ENCODE peak calls at places on chromosome 9, in six cellular contexts. Y is GM12878, R is K562, I is HCT116, K is HepG2, M is SK-N-SH. S is an unnamed sample.

GRCh38 chr9:128653941-128654340 is 2.7 kb downstream of the DYNC2I2 start:
- DNase-seq in Y (no peak), R (no peak), I (no peak), K (no peak), M (no peak), S (no peak)

GRCh38 chr9:105441761-105442160 is 6.1 kb upstream of the FSD1L start:
- DNase-seq in Y (no peak), R (no peak), I (no peak), K (no peak), M (no peak), S (no peak)

GRCh38 chr9:121999556-121999955 is 93.6 kb downstream of the TTLL11 start:
- DNase-seq in Y (no peak), R (no peak), I (no peak), K (no peak), M (no peak), S (no peak)

GRCh38 chr9:4155224-4156026 is 144.4 kb downstream of the GLIS3 start:
- DNase-seq in Y (no peak), R (no peak), I (no peak), K (no peak), M (no peak), S (no peak)

GRCh38 chr9:96874947-96875459 is 20.7 kb upstream of the ZNF782 start:
- DNase-seq in Y (peak), R (no peak), I (peak), K (peak), M (no peak), S (no peak)

GRCh38 chr9:96626912-96627311 is 7.3 kb upstream of the CDC14B start:
- DNase-seq in Y (no peak), R (no peak), I (peak), K (no peak), M (no peak), S (no peak)

GRCh38 chr9:34046784-34047379 is 1.8 kb downstream of the UBAP2 start:
- DNase-seq in Y (peak), R (no peak), I (no peak), K (no peak), M (peak), S (peak)

GRCh38 chr9:99105152-99106043 is 485 bp downstream of the TGFBR1 start:
- DNase-seq in Y (no peak), R (peak), I (no peak), K (peak), M (peak), S (peak)

GRCh38 chr9:101047848-101048402 is 19.4 kb downstream of the PLPPR1 start:
- DNase-seq in Y (no peak), R (no peak), I (no peak), K (no peak), M (no peak), S (no peak)

GRCh38 chr9:15349892-15350761 is 43.1 kb upstream of the TTC39B start:
- DNase-seq in Y (no peak), R (no peak), I (no peak), K (peak), M (no peak), S (peak)

GRCh38 chr9:4837768-4838546 is 45.2 kb downstream of the RCL1 start:
- DNase-seq in Y (no peak), R (no peak), I (no peak), K (peak), M (no peak), S (peak)

GRCh38 chr9:129550199-129550839 is 70.6 kb downstream of the C9orf50 start:
- DNase-seq in Y (no peak), R (no peak), I (no peak), K (no peak), M (peak), S (peak)

GRCh38 chr9:135797507-135798302 is 95.7 kb downstream of the KCNT1 start:
- DNase-seq in Y (no peak), R (peak), I (peak), K (no peak), M (peak), S (peak)

GRCh38 chr9:101398930-101399640 is 434 bp downstream of the ZNF189 start:
- DNase-seq in Y (no peak), R (no peak), I (no peak), K (no peak), M (no peak), S (no peak)

GRCh38 chr9:122445155-122445749 is 32.5 kb downstream of the OR1J1 start:
- DNase-seq in Y (no peak), R (no peak), I (no peak), K (no peak), M (no peak), S (no peak)

GRCh38 chr9:123514766-123515165 is 158.8 kb downstream of the CRB2 start:
- DNase-seq in Y (no peak), R (no peak), I (no peak), K (no peak), M (no peak), S (no peak)

GRCh38 chr9:84139296-84140100 is 158.9 kb downstream of the RMI1 start:
- DNase-seq in Y (peak), R (no peak), I (no peak), K (no peak), M (no peak), S (peak)

GRCh38 chr9:121599872-121600585 is 51.4 kb upstream of the DAB2IP start:
- DNase-seq in Y (no peak), R (no peak), I (no peak), K (no peak), M (peak), S (peak)

GRCh38 chr9:129823163-129823933 is 588 bp downstream of the TOR1A start:
- DNase-seq in Y (no peak), R (peak), I (no peak), K (no peak), M (peak), S (no peak)

GRCh38 chr9:94802795-94803194 is 76.3 kb downstream of the AOPEP start:
- DNase-seq in Y (peak), R (no peak), I (no peak), K (no peak), M (no peak), S (no peak)

GRCh38 chr9:27273186-27273585 is 23.8 kb downstream of the EQTN start:
- DNase-seq in Y (no peak), R (no peak), I (no peak), K (no peak), M (no peak), S (no peak)

GRCh38 chr9:128903871-128904371 is 16.9 kb upstream of the PHYHD1 start:
- DNase-seq in Y (no peak), R (no peak), I (no peak), K (no peak), M (no peak), S (no peak)

GRCh38 chr9:82057805-82058204 is 69.2 kb downstream of the SPATA31D1 start:
- DNase-seq in Y (no peak), R (no peak), I (no peak), K (no peak), M (no peak), S (no peak)

GRCh38 chr9:61669352-61669751 is 479.5 kb downstream of the SPATA31A7 start:
- DNase-seq in Y (no peak), R (no peak), I (no peak), K (no peak), M (no peak), S (no peak)

GRCh38 chr9:105500108-105500766 is 52.4 kb downstream of the FSD1L start:
- DNase-seq in Y (peak), R (no peak), I (no peak), K (no peak), M (no peak), S (no peak)

GRCh38 chr9:137218754-137219271 is 3.2 kb downstream of the RNF208 start:
- DNase-seq in Y (no peak), R (peak), I (no peak), K (peak), M (no peak), S (no peak)

GRCh38 chr9:90099262-90099982 is 494.6 kb downstream of the GADD45G start:
- DNase-seq in Y (no peak), R (no peak), I (no peak), K (peak), M (peak), S (peak)

GRCh38 chr9:134040831-134041648 is 15.8 kb downstream of the BRD3OS start:
- DNase-seq in Y (no peak), R (no peak), I (no peak), K (no peak), M (peak), S (no peak)

GRCh38 chr9:133916159-133916541 is 76.0 kb downstream of the VAV2 start:
- DNase-seq in Y (no peak), R (no peak), I (no peak), K (no peak), M (no peak), S (no peak)

GRCh38 chr9:3478549-3478953 is 47.2 kb downstream of the RFX3 start:
- DNase-seq in Y (peak), R (no peak), I (no peak), K (peak), M (no peak), S (no peak)

GRCh38 chr9:91515074-91515687 is 91.5 kb upstream of the NFIL3 start:
- DNase-seq in Y (peak), R (peak), I (no peak), K (no peak), M (no peak), S (no peak)

GRCh38 chr9:1429328-1429727 is 379.2 kb downstream of the DMRT2 start:
- DNase-seq in Y (no peak), R (no peak), I (no peak), K (peak), M (peak), S (peak)

GRCh38 chr9:131747352-131747751 is 7.5 kb upstream of the RAPGEF1 start:
- DNase-seq in Y (no peak), R (no peak), I (no peak), K (peak), M (peak), S (peak)
- TF ChIP-seq JUND in Y (no peak), R (no peak), I (no peak), K (no peak), M (no peak), S (no peak)

DNA sequence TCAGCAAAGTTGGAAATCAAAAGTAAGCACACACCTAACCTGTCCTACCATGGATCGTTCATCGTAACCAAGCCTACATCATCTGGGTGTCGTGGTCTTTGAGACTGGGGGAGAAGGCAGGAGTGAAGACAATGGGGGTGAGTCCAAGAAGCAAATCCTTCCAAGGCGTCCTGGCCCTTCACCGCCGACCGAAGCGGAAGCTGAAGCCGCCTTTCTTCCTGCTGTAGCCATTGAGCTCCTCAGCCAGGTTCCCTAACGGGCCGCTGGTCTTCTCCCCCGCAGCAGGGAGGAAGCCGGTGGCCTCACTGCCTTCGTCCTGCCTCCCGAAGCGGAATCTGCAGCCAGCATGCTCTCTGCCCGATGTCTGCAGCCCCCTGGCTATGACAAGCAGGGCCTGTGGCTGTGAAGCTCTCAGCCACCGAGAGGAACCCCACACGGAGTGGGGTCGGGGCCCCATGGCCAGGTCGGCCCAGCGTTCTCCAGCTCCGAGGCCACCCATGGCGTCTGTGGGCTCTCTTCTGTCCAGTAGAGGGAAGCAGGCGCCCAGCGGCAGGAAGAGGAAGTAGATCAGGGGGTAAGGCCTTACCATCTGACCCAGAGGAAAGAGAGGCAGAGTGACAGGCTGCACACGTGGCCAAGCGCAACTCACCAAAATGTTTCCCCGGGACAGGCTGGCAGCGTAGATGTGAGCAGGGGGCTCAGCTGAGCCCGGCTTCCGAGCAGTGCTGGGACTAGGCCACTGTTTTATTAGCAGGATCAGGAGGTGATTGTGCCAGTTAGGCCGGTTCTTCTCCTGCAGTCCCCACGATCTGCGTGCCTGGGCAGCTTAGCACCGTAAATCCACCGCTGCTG is 3.1 kb downstream of the QRFP start:
- DNase-seq in Y (no peak), R (peak), I (no peak), K (no peak), M (peak), S (peak)
- TF ChIP-seq JUND in Y (no peak), R (no peak), I (no peak), K (no peak), M (no peak), S (no peak)

DNA sequence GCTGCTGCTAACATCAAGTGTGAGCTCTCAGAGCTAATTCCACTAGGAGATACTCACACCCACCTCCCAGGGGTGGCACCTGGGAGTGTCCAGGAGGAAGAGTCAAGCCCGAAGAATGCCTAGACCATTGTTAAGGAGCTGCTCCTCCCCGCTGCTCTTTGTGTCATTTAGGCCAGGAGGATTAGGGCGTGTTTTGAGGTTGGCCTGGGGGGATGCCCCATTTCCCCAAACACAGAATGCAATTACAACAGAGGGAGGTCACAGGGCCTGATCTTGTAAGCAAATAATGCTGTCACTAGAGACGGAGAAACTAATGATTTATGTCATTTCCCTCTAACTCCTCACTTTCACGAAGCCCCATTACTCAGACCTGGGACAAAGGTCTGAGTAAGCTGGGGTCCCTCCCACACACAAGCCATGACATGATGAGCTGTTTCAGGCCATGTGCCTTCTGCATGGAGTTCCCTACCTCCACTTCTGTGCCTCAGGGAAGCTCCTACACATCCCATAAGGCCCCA is 312.5 kb downstream of the ACTL7B start:
- DNase-seq in Y (no peak), R (no peak), I (no peak), K (no peak), M (no peak), S (no peak)
- TF ChIP-seq JUND in Y (no peak), R (no peak), I (no peak), K (no peak), M (no peak), S (no peak)

DNA sequence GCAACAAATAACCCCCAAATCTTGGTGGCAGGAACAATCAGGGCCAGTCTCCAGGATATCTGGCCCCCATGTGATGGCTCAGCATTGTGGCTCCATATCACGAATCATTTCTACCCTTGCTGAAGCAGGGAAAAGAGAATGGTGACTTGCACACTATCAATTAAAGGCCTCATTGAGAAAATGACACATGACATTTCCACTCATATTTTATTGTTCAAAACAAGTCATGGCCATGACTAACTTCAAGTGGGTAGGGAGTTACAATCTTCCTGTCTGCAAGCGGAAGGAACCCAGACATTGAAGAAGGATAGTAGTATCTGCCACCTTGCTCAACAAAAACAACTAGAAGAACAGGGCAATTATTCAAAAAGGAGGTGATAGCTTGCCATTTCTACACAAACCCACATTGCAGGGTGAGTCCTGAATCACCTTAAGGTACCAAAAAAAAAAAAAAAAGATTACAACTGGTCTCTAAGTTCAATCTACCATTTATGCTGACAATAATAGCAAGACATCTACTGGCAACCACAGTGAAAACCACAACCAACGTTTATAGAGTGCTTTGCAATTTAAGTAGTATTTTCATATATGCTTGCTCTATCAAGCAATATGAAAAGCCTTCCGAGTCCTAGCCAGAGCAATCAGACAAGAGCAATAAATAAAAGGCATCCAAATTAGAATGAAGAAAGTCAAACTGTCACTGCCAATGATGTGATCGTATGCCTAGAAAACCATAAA is 186.7 kb upstream of the DAPK1 start:
- DNase-seq in Y (no peak), R (no peak), I (no peak), K (no peak), M (no peak), S (no peak)
- TF ChIP-seq JUND in Y (no peak), R (no peak), I (no peak), K (no peak), M (no peak), S (no peak)

GRCh38 chr9:117407436-117408022 is 7.3 kb downstream of the ASTN2 start:
- DNase-seq in Y (no peak), R (no peak), I (no peak), K (no peak), M (no peak), S (no peak)

GRCh38 chr9:117400131-117400530 is 14.7 kb downstream of the ASTN2 start:
- DNase-seq in Y (no peak), R (no peak), I (no peak), K (no peak), M (no peak), S (peak)

GRCh38 chr9:117405950-117406705 is 8.7 kb downstream of the ASTN2 start:
- DNase-seq in Y (no peak), R (no peak), I (no peak), K (no peak), M (no peak), S (peak)

GRCh38 chr9:117403848-117404247 is 11.0 kb downstream of the ASTN2 start:
- DNase-seq in Y (no peak), R (no peak), I (no peak), K (no peak), M (no peak), S (no peak)

DNA sequence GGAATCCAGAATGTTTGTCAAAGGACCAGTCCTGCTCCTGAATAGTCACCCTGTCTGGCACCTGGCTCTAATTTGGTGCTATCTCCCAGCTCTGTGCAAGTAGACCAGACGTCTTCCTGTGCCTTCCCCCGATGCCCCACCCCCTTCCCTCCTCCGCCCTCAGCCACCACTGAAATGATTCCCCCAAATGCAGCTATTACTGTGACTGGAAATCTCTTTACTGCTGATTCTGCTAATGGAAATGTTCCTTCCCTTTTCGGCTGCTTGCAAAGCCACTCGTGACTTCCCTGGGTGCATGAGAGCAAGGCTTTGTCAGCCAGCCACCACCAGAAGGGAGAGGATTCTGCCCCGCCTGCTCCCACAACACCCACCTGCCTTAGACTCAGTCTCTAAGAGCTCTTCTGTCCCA is 11.4 kb downstream of the ASTN2 start:
- DNase-seq in Y (no peak), R (no peak), I (no peak), K (no peak), M (peak), S (no peak)
- TF ChIP-seq JUND in Y (no peak), R (no peak), I (no peak), K (no peak), M (no peak), S (no peak)

DNA sequence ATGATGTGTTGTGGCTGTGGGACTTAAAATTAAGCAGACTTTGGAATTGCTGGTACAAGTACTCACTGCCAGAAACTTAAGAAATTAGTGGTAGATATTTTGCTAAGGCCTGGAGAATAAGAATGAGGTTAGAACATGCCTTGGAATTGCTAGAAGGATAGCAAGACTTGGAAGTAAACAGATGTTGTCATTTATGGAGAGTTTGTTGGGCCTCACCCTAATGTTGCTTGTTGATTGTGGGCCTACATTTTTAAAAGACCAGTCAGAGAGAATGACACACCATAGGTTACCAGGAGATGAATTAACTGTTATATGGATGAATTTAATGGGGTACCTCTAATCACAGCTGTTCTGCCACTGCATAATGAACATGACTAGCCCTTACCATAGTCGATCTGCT is 120.1 kb upstream of the GAS1 start:
- DNase-seq in Y (no peak), R (no peak), I (no peak), K (no peak), M (no peak), S (no peak)
- TF ChIP-seq JUND in Y (no peak), R (no peak), I (no peak), K (no peak), M (no peak), S (no peak)